ENCODE peak calls at places on chromosomes 6 and 20, in ten cellular contexts. E, A, V, T, H, W, L, G, B and M are unnamed samples.

GRCh38 chr6:33731751-33732282 is 14.9 kb downstream of the IP6K3 start:
- DNase-seq in E (no peak), A (no peak), V (no peak), T (no peak), H (no peak), W (no peak), L (peak; percentile 41), G (no peak), B (peak; percentile 78), M (no peak)

GRCh38 chr6:105596284-105596755 is 193.4 kb upstream of the PREP start:
- DNase-seq in E (no peak), A (peak; percentile 96), V (no peak), T (peak; percentile 99), H (no peak), W (no peak), L (no peak), G (no peak), B (no peak), M (peak; percentile 95)

GRCh38 chr6:163285689-163286088 is 128.8 kb upstream of the QKI start:
- DNase-seq in E (no peak), A (no peak), V (no peak), T (no peak), H (no peak), W (no peak), L (no peak), G (no peak), B (no peak), M (no peak)

GRCh38 chr20:20092852-20093251 is 40.5 kb downstream of the CFAP61 start:
- DNase-seq in E (no peak), A (no peak), V (no peak), T (no peak), H (no peak), W (no peak), L (no peak), G (no peak), B (no peak), M (no peak)

GRCh38 chr6:37646986-37647764 is 50.5 kb downstream of the MDGA1 start:
- DNase-seq in E (no peak), A (no peak), V (no peak), T (no peak), H (no peak), W (no peak), L (no peak), G (no peak), B (no peak), M (no peak)

GRCh38 chr6:158184598-158184997 is 16.4 kb downstream of the GTF2H5 start:
- DNase-seq in E (no peak), A (no peak), V (no peak), T (peak; percentile 52), H (no peak), W (no peak), L (no peak), G (no peak), B (no peak), M (no peak)

GRCh38 chr6:166988674-166989201 is 10.5 kb upstream of the CEP43 start:
- DNase-seq in E (no peak), A (no peak), V (no peak), T (no peak), H (no peak), W (no peak), L (no peak), G (no peak), B (no peak), M (no peak)

GRCh38 chr6:163092846-163093245 is 321.7 kb upstream of the QKI start:
- DNase-seq in E (no peak), A (no peak), V (no peak), T (no peak), H (peak; percentile 49), W (no peak), L (no peak), G (no peak), B (no peak), M (no peak)

GRCh38 chr6:113073611-113074191 is 726.6 kb downstream of the RFPL4B start:
- DNase-seq in E (no peak), A (peak; percentile 38), V (no peak), T (peak; percentile 74), H (no peak), W (no peak), L (no peak), G (no peak), B (no peak), M (peak; percentile 16)

DNA sequence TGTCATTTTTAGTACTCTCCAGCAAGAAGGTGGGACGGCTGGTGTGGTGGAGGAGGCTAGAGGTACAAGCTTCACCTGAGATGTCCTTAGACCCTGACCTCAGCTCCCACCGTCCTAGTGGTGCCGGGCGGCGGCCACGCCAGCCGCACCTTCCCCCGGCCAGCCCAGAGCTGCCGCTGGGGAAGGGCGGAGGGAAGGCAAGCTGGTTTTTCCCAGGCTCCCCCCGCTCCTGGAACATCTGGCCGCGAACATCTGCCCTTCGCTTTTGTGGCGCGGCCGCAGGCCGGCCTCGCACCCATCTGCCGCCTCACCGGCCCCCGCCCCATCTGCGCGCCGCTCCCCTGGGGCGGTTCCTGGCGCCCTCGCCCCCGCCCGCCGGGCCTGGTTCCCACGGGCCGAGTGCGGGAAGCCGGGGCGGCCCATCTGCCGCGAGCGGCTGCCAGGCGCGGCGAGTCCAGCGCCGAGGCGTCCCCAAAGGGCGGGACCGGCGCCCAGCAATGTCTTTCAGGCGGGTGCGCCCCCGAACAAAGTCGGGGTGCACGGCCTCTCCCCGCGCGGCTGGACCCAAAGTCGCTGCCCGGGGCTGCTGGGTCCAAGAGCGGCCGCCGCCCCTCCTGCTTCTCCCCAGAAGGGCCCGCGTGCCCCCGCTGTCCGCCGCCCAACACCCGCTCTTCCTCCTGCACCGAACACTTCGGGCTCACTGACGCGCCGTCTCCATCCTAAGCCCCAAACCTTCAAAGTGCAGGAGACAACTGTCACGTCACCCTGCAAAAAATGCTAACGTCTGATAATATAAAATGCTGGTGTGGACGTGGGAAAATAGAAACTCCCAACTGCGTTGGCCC is 17.3 kb upstream of the ID1 start:
- DNase-seq in E (no peak), A (peak; percentile 82), V (no peak), T (no peak), H (no peak), W (peak; percentile 80), L (peak; percentile 82), G (no peak), B (peak; percentile 56), M (no peak)
- H3K4me3 ChIP-seq in E (no peak overlapping the region), A (peak overlapping the region; percentile 55), V (peak overlapping the region; percentile 33), T (peak overlapping the region; percentile 44), H (peak overlapping the region; percentile 43), W (no peak overlapping the region), L (peak overlapping the region; percentile 34), G (peak overlapping the region; percentile 84), B (peak overlapping the region; percentile 68), M (peak overlapping the region; percentile 55)

GRCh38 chr6:56552212-56553130 is 90.2 kb downstream of the DST start:
- DNase-seq in E (no peak), A (no peak), V (no peak), T (peak; percentile 76), H (no peak), W (no peak), L (no peak), G (no peak), B (no peak), M (peak; percentile 53)

GRCh38 chr6:56550307-56550706 is 92.4 kb downstream of the DST start:
- DNase-seq in E (no peak), A (peak; percentile 44), V (no peak), T (no peak), H (no peak), W (no peak), L (no peak), G (no peak), B (no peak), M (no peak)

GRCh38 chr6:56547687-56548086 is 95.0 kb downstream of the DST start:
- DNase-seq in E (no peak), A (no peak), V (no peak), T (no peak), H (no peak), W (no peak), L (no peak), G (no peak), B (no peak), M (no peak)

GRCh38 chr6:56551409-56552120 is 91.1 kb downstream of the DST start:
- DNase-seq in E (no peak), A (no peak), V (no peak), T (no peak), H (no peak), W (no peak), L (no peak), G (peak; percentile 31), B (no peak), M (no peak)

GRCh38 chr6:56549014-56549413 is 93.7 kb downstream of the DST start:
- DNase-seq in E (peak; percentile 29), A (peak; percentile 33), V (no peak), T (no peak), H (no peak), W (no peak), L (no peak), G (no peak), B (no peak), M (no peak)
- TF ChIP-seq CTCF in E (peak; percentile 77), A (peak; percentile 34), V (no peak), T (peak; percentile 48), H (peak; percentile 35), W (no peak), L (peak; percentile 29), G (peak; percentile 47), B (no peak), M (peak; percentile 11)

GRCh38 chr20:51023617-51024155 is 779 bp upstream of the KCNG1 start:
- DNase-seq in E (no peak), A (no peak), V (no peak), T (no peak), H (no peak), W (peak; percentile 63), L (no peak), G (no peak), B (no peak), M (no peak)
- H3K4me3 ChIP-seq in E (no peak overlapping the region), A (peak overlapping the region; percentile 61), V (no peak overlapping the region), T (peak overlapping the region; percentile 76), H (peak overlapping the region; percentile 46), W (peak overlapping the region; percentile 86), L (peak overlapping the region; percentile 31), G (no peak overlapping the region), B (peak overlapping the region; percentile 55), M (peak overlapping the region; percentile 70)

GRCh38 chr6:143271024-143271423 is 179.5 kb downstream of the ADAT2 start:
- DNase-seq in E (no peak), A (peak; percentile 60), V (no peak), T (peak; percentile 82), H (no peak), W (no peak), L (peak; percentile 69), G (peak; percentile 37), B (no peak), M (no peak)

GRCh38 chr6:143270026-143270425 is 180.5 kb downstream of the ADAT2 start:
- DNase-seq in E (no peak), A (no peak), V (no peak), T (peak; percentile 74), H (no peak), W (no peak), L (no peak), G (no peak), B (no peak), M (no peak)

GRCh38 chr6:143264996-143265734 is 185.3 kb downstream of the ADAT2 start:
- DNase-seq in E (no peak), A (no peak), V (no peak), T (no peak), H (no peak), W (peak; percentile 57), L (no peak), G (no peak), B (no peak), M (no peak)

GRCh38 chr6:143268439-143268838 is 182.1 kb downstream of the ADAT2 start:
- DNase-seq in E (no peak), A (no peak), V (no peak), T (no peak), H (no peak), W (no peak), L (no peak), G (no peak), B (no peak), M (no peak)

GRCh38 chr6:143267740-143268139 is 182.8 kb downstream of the ADAT2 start:
- DNase-seq in E (no peak), A (no peak), V (no peak), T (no peak), H (no peak), W (no peak), L (no peak), G (peak; percentile 20), B (no peak), M (no peak)
- TF ChIP-seq CTCF in E (no peak), A (no peak), V (no peak), T (no peak), H (no peak), W (peak; percentile 56), L (no peak), G (peak; percentile 14), B (no peak), M (no peak)